ENCODE peak calls at places on chromosome 20, in six cellular contexts. E is GM06990, T is A673, Q is left ventricle myocardium inferior, C is tibial nerve, P is ovary. N is an unnamed sample. For H3K36me3, the result is how much of the 10 kb centered on the place peaks cover.

GRCh38 chr20:45779011-45779915 is 12.4 kb downstream of the WFDC3 start:
- DNase-seq in E (no peak), C (peak), Q (peak), T (peak), P (peak), N (peak)

GRCh38 chr20:62984666-62985065 is 22.1 kb downstream of the BHLHE23 start:
- DNase-seq in Q (no peak), P (no peak), T (no peak), C (no peak), E (no peak), N (no peak)

GRCh38 chr20:12372557-12372956 is 454.9 kb downstream of the BTBD3 start:
- DNase-seq in Q (no peak), E (no peak), P (no peak), T (no peak), C (no peak), N (no peak)

GRCh38 chr20:17226410-17227198 is at the start of gene PCSK2:
- DNase-seq in T (peak), C (no peak), E (no peak), P (peak), Q (peak), N (no peak)

GRCh38 chr20:61951695-61952533 is 113.8 kb downstream of the TAF4 start:
- DNase-seq in C (no peak), T (peak), P (peak), Q (no peak), E (no peak), N (no peak)

GRCh38 chr20:16821211-16822089 is 73.3 kb downstream of the OTOR start:
- DNase-seq in Q (no peak), P (no peak), E (peak), C (no peak), T (peak), N (peak)

GRCh38 chr20:14860410-14860814 is 523.0 kb upstream of the FLRT3 start:
- DNase-seq in P (no peak), C (no peak), Q (no peak), T (no peak), E (no peak), N (no peak)

GRCh38 chr20:43973231-43973630 is 58.6 kb downstream of the TOX2 start:
- DNase-seq in P (no peak), Q (no peak), C (no peak), T (no peak), E (no peak), N (no peak)

GRCh38 chr20:528923-529594 is 14.5 kb downstream of the CSNK2A1 start:
- DNase-seq in P (no peak), T (no peak), E (no peak), C (no peak), Q (no peak), N (peak)

GRCh38 chr20:51389543-51389924 is 153.0 kb downstream of the NFATC2 start:
- DNase-seq in P (no peak), T (no peak), C (no peak), E (no peak), Q (no peak), N (no peak)

GRCh38 chr20:63659370-63659769 is 1.3 kb downstream of the RTEL1 start:
- DNase-seq in C (no peak), T (no peak), Q (no peak), P (no peak), E (no peak), N (no peak)

GRCh38 chr20:62531046-62531838 is 55.4 kb upstream of the GATA5 start:
- DNase-seq in P (no peak), C (no peak), Q (no peak), T (no peak), E (no peak), N (no peak)

GRCh38 chr20:61330441-61330840 is 78.4 kb downstream of the CDH4 start:
- DNase-seq in E (no peak), Q (no peak), P (no peak), C (no peak), T (no peak), N (no peak)

GRCh38 chr20:17863577-17864292 is 104.9 kb downstream of the SNX5 start:
- DNase-seq in Q (no peak), C (peak), P (peak), T (no peak), E (no peak), N (no peak)

GRCh38 chr20:11917663-11918062 is at the start of gene BTBD3:
- DNase-seq in P (no peak), C (no peak), E (no peak), T (no peak), Q (peak), N (no peak)

GRCh38 chr20:11117808-11118528 is 444.2 kb upstream of the JAG1 start:
- DNase-seq in P (no peak), Q (no peak), E (no peak), C (no peak), T (no peak), N (peak)

GRCh38 chr20:53146201-53146891 is 174.2 kb downstream of the TSHZ2 start:
- DNase-seq in P (no peak), C (no peak), E (peak), Q (no peak), T (peak), N (no peak)

GRCh38 chr20:36070451-36070850 is 84.1 kb upstream of the EPB41L1 start:
- DNase-seq in E (no peak), Q (no peak), T (no peak), P (no peak), C (no peak), N (no peak)

GRCh38 chr20:16296933-16297332 is 276.3 kb downstream of the KIF16B start:
- DNase-seq in P (no peak), Q (no peak), E (no peak), C (peak), T (no peak), N (no peak)

GRCh38 chr20:1440024-1440423 is 26.6 kb downstream of the NSFL1C start:
- DNase-seq in T (peak), P (no peak), E (no peak), Q (no peak), C (no peak), N (no peak)

GRCh38 chr20:36872857-36873256 is 3.1 kb upstream of the TLDC2 start:
- DNase-seq in E (no peak), P (peak), Q (no peak), C (no peak), T (no peak), N (no peak)

GRCh38 chr20:32961956-32962517 is 42.2 kb downstream of the SUN5 start:
- DNase-seq in P (no peak), E (no peak), T (no peak), C (no peak), Q (no peak), N (no peak)

GRCh38 chr20:50037123-50037522 is 54.3 kb downstream of the SNAI1 start:
- DNase-seq in Q (no peak), E (no peak), P (no peak), C (no peak), T (no peak), N (no peak)

GRCh38 chr20:36065427-36065998 is 89.0 kb upstream of the EPB41L1 start:
- DNase-seq in T (no peak), E (no peak), P (no peak), Q (no peak), C (no peak), N (no peak)

GRCh38 chr20:22099348-22099747 is 393.9 kb downstream of the PAX1 start:
- DNase-seq in T (no peak), P (no peak), Q (no peak), E (no peak), C (no peak), N (no peak)

DNA sequence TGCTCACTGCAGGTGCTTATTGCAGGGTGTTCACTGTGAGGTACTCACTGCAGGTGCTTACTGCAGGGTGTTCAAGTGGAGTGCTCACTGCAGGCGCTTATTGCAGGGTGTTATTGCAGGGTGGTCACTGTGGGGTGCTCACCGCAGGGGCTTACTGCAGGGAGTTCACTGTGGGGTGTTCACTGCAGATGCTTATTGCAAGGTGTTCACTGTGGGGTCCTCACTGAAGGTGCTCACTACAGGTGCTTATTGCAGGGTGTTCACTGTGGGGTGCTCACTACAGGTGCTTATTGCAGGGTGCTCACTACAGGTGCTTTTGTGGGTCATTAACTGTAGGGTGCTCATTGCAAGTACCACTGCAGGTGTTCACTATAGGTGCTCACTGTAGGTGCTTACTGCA is 20.2 kb downstream of the APMAP start:
- DNase-seq in E (no peak), Q (no peak), P (no peak), T (no peak), C (no peak), N (no peak)
- H3K36me3 ChIP-seq in E (under half), Q (half or more), P (under half), T (under half), C (half or more), N (under half)

GRCh38 chr20:38164069-38164468 is 1.0 kb downstream of the TGM2 start:
- DNase-seq in C (no peak), T (no peak), E (no peak), Q (no peak), P (no peak), N (no peak)

GRCh38 chr20:38161412-38161774 is 3.7 kb downstream of the TGM2 start:
- DNase-seq in T (no peak), Q (no peak), E (no peak), C (no peak), P (no peak), N (no peak)

GRCh38 chr20:38162149-38162548 is 2.9 kb downstream of the TGM2 start:
- DNase-seq in T (no peak), C (no peak), E (no peak), Q (no peak), P (no peak), N (no peak)

GRCh38 chr20:38164624-38165088 is 414 bp downstream of the TGM2 start:
- DNase-seq in E (no peak), T (no peak), C (no peak), Q (no peak), P (peak), N (no peak)

DNA sequence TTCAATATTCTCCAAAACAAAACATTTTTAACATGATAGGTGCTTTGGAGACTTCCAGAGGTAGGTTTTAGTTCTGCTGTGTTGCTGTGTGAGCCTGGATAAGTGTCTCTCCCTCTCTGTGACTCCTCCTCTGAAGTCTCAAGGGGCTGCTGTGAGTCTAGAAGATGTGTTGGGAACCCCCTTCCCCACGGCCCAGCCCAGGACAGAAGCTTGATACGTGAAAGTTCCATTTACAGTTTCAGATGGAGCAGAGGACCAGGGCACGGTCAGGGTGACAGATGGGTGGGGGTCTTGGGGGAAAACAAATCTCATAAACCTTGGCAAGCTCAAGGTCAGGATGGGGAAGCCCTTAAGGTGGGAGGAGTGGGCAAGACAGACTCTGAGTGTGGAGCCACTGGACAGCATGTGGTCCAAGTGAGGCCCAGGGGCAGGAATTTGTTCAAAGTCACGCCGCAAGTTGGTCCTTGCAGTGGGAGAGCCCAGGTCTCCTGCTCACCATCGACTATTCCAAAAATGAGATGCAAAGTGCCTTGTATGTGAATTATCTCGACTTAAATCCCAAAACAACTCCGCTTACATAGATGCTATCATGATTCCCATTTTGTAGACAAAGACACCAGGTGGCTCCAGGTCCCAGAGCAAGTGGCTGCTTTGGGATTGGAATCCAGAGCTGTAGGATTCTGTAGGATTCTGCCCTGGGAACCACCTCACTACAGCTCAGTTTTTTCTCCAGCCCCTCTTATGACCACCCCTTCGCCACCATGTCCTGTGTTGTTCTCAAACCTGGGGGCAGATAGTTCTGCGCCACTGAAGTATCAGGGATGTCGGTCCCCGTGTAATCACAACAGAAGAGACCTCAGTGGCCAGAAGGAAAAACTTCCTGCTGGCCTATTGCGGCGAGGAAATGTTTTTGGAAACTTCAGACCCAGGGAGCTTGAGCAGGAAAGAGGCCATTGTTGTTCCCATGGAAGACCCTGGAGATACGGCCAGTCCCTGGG is 1.9 kb downstream of the TGM2 start:
- DNase-seq in C (no peak), Q (no peak), P (no peak), E (no peak), T (no peak), N (no peak)
- H3K4me3 ChIP-seq in C (peak), Q (peak), P (no peak), E (no peak), T (no peak), N (peak)

DNA sequence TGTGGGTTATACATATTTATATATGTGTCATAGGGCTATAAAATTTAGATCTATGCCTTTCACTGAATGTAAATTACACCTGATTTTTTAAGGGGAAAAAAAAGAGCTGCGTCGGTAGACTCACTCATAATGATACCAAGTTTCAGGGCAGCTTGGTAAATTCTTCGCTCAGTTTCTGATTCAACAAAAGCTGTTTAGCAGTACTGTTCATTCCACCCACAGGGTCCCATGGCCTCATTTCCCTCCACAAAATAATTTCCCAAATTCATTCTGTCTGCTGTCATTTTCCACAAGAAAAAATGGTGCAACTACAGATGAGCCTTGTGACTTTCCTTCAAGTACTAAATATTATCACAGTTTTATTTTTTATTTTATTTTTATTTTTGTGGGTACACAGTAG is 63.7 kb downstream of the PAK5 start:
- DNase-seq in C (no peak), T (no peak), E (no peak), Q (no peak), P (no peak), N (no peak)
- H3K36me3 ChIP-seq in C (under half), T (under half), E (under half), Q (under half), P (under half), N (under half)

DNA sequence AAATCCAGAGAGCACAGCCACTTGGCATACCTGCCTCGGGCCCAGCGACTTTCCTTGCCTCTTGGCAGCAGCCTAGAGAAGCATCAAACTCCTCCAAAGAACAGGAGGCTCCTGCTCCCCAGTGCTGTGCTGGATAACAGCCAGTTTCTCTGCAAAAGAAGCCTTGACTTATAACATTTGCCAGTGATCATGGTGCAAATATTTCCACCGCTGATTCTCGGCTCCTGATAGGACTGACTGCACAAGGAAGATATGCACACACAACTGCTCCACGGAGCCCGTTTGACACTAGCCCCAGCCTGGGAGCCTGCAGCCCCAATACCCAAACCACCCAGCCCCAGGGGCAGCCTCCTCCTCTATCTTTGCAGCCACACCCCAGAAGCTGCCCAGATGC is 17.5 kb downstream of the ACSS1 start:
- DNase-seq in Q (no peak), T (no peak), P (peak), C (peak), E (no peak), N (no peak)
- H3K4me3 ChIP-seq in Q (peak), T (no peak), P (no peak), C (no peak), E (no peak), N (no peak)

DNA sequence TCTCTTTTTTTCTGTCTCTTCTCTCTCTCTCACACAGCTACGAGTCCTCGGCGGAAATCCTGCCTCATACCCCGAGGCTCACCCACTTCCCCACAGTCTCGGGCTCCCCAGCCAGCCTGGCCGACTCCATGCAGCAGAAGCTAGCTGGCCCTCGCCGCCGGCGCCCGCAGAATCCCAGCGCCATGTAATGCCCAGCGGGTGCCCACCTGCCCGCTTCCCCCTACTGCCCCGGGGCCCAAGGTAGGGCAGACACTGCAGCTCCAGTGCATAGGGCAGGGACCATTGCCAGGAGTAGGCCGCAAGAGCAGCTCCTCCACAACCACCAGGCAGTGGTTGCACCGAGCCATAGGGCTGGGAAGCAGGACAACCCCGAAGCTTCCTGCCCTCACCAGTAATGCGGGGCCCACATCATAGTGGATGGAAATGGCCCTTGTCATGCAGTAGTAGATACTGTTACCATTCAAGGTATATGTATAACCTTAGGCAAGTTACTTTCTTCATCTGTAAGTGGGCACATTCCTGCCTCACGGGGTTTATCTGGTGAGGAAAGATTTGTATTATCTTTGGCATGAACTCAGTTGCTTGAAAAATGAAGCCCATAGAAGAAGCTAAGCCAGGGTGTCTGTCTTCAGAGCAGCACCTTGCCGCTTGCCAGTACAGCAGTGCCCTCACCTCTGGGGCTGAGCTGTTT is 36.9 kb upstream of the ID1 start:
- DNase-seq in E (no peak), P (no peak), Q (no peak), T (no peak), C (no peak), N (no peak)
- H3K36me3 ChIP-seq in E (under half), P (under half), Q (under half), T (under half), C (half or more), N (under half)

DNA sequence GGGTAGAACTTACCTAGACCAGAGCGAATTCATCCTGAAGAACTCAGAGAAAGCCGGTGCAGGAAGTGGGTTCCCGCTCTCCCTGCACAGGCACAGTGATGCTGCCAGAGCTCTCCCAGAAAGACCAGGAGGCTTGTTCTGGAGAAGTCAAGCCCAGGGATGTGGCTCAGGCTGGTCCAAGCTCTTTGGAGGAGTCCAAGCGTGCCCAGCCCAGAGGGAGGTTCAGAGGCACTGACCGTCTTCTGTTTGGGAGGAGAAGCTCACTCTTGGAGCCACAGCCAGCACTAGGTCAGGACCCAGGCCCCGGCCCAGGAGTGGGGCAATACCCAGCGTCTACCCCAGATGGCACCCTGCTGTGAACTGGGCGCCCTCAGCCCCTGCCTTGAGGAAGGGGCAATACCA is 1.5 kb upstream of the PMEPA1 start:
- DNase-seq in Q (no peak), C (no peak), T (no peak), E (no peak), P (no peak), N (no peak)
- H3K4me3 ChIP-seq in Q (peak), C (peak), T (no peak), E (no peak), P (peak), N (peak)

GRCh38 chr20:47784256-47784598 is 1.1 kb downstream of the SULF2 start:
- DNase-seq in E (no peak), P (no peak), T (no peak), Q (no peak), C (no peak), N (no peak)

GRCh38 chr20:47785900-47786762 is 850 bp upstream of the SULF2 start:
- DNase-seq in T (peak), P (peak), Q (peak), C (peak), E (peak), N (peak)

GRCh38 chr20:47784599-47785320 is 521 bp downstream of the SULF2 start:
- DNase-seq in P (peak), T (peak), E (no peak), Q (peak), C (peak), N (no peak)

GRCh38 chr20:47786763-47787107 is 1.5 kb upstream of the SULF2 start:
- DNase-seq in P (no peak), C (no peak), Q (no peak), E (no peak), T (no peak), N (no peak)

GRCh38 chr20:47785321-47785899 is at the start of gene SULF2:
- DNase-seq in T (peak), E (no peak), P (peak), C (no peak), Q (peak), N (no peak)
- H3K36me3 ChIP-seq in T (under half), E (under half), P (under half), C (under half), Q (under half), N (under half)

DNA sequence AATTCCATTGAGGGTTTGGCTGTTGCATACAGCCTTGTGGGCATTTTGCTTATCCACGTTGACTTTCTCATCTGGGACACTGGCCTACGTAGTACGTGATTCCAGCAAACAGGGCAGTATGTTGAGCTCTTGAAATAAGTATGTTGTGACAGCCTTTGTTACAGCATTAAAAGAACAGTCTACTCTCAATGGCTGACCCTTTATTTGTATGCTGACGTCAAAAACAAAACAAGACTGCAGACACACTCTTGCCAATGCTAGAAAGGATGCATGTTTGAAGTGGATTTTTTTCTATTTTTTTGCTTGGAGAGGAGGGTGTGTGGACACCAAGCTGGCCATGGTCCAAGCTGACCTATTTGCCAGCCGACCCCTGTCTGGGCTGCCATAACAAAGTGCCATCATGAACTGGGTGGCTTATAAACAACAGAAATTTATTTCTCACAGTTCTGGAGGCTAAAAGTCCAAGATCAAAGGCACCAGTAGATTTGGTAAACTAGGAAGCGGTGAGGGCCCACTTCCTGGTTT is 10.8 kb upstream of the SNHG17 start:
- DNase-seq in C (no peak), P (peak), Q (no peak), T (no peak), E (no peak), N (no peak)
- H3K4me3 ChIP-seq in C (peak), P (peak), Q (peak), T (no peak), E (no peak), N (no peak)

GRCh38 chr20:57401565-57401918 is 10.3 kb downstream of the RBM38 start:
- DNase-seq in Q (no peak), T (no peak), E (no peak), P (no peak), C (no peak), N (no peak)
- H3K36me3 ChIP-seq in Q (half or more), T (under half), E (half or more), P (under half), C (half or more), N (under half)